ENCODE peak calls at places on chromosomes 5 and 9, in four cellular contexts. G is GM12878, Z is H1, X is K562. R is an unnamed sample.
A peak's percentile ranks its signal among the peaks of the same experiment; 100 is the strongest.

GRCh38 chr9:37963936-37964739 is 60.2 kb upstream of the SLC25A51 start:
- DNase-seq in X (no peak), G (no peak), Z (no peak), R (peak; percentile 94)

GRCh38 chr9:100774962-100775361 is 197.1 kb downstream of the CAVIN4 start:
- DNase-seq in Z (peak; percentile 48), G (no peak), X (no peak), R (no peak)

GRCh38 chr5:81544351-81545001 is 150.5 kb upstream of the ACOT12 start:
- DNase-seq in G (no peak), Z (no peak), X (peak; percentile 11), R (no peak)

GRCh38 chr5:87400305-87400899 is 12.3 kb downstream of the CCNH start:
- DNase-seq in G (no peak), X (peak; percentile 17), Z (no peak), R (peak; percentile 13)

GRCh38 chr9:136982232-136983051 is at the start of gene LCNL1:
- DNase-seq in X (no peak), G (no peak), Z (no peak), R (no peak)

GRCh38 chr5:53969331-53969730 is 341.0 kb downstream of the ARL15 start:
- DNase-seq in X (no peak), Z (no peak), G (no peak), R (no peak)

GRCh38 chr5:161295721-161296120 is 250.8 kb downstream of the GABRB2 start:
- DNase-seq in Z (no peak), G (no peak), X (no peak), R (no peak)

GRCh38 chr9:137985637-137986071 is 108.1 kb downstream of the CACNA1B start:
- DNase-seq in Z (no peak), G (no peak), X (no peak), R (no peak)

GRCh38 chr5:9888517-9888916 is 258.4 kb upstream of the TAS2R1 start:
- DNase-seq in X (no peak), Z (no peak), G (no peak), R (no peak)

GRCh38 chr9:20227166-20227874 is 395.0 kb downstream of the MLLT3 start:
- DNase-seq in Z (no peak), G (no peak), X (no peak), R (no peak)

GRCh38 chr5:485943-486491 is 38.2 kb downstream of the SLC9A3 start:
- DNase-seq in Z (no peak), X (no peak), G (no peak), R (no peak)

GRCh38 chr9:120265791-120266190 is 314.2 kb downstream of the CDK5RAP2 start:
- DNase-seq in X (no peak), Z (no peak), G (no peak), R (no peak)

GRCh38 chr5:179132586-179133355 is 72.6 kb downstream of the ZNF354C start:
- DNase-seq in G (no peak), X (peak; percentile 2), Z (no peak), R (no peak)

GRCh38 chr5:108788142-108788541 is 40.4 kb downstream of the FER start:
- DNase-seq in G (no peak), X (no peak), Z (no peak), R (no peak)

GRCh38 chr9:131517761-131518190 is 13.3 kb downstream of the UCK1 start:
- DNase-seq in G (no peak), Z (no peak), X (no peak), R (no peak)

GRCh38 chr9:21110708-21111576 is 30.7 kb downstream of the IFNW1 start:
- DNase-seq in G (peak; percentile 44), Z (no peak), X (no peak), R (peak; percentile 61)

GRCh38 chr5:88827997-88828396 is 55.0 kb downstream of the MEF2C start:
- DNase-seq in X (no peak), G (no peak), Z (no peak), R (no peak)

GRCh38 chr5:125582358-125582757 is 835.9 kb upstream of the ZNF608 start:
- DNase-seq in G (no peak), Z (no peak), X (no peak), R (no peak)

GRCh38 chr5:120605325-120606079 is 141.4 kb downstream of the PRR16 start:
- DNase-seq in G (no peak), X (no peak), Z (no peak), R (no peak)

GRCh38 chr5:170095687-170096086 is 10.0 kb upstream of the FOXI1 start:
- DNase-seq in Z (no peak), X (no peak), G (no peak), R (no peak)

GRCh38 chr9:29039258-29039657 is 1466.0 kb upstream of the C9orf72 start:
- DNase-seq in Z (no peak), X (no peak), G (no peak), R (no peak)

GRCh38 chr5:173622639-173623038 is 6.2 kb upstream of the BOD1 start:
- DNase-seq in G (no peak), Z (no peak), X (no peak), R (no peak)

GRCh38 chr5:135456238-135457099 is 4.3 kb upstream of the TIFAB start:
- DNase-seq in Z (no peak), G (peak; percentile 68), X (peak; percentile 88), R (peak; percentile 16)

GRCh38 chr5:64509798-64510197 is 4.0 kb downstream of the RGS7BP start:
- DNase-seq in G (no peak), Z (no peak), X (no peak), R (no peak)

GRCh38 chr5:64516216-64516615 is 10.4 kb downstream of the RGS7BP start:
- DNase-seq in X (no peak), G (no peak), Z (no peak), R (no peak)

GRCh38 chr5:64513492-64513891 is 7.7 kb downstream of the RGS7BP start:
- DNase-seq in G (no peak), Z (no peak), X (no peak), R (no peak)

GRCh38 chr5:64518784-64519183 is 13.0 kb downstream of the RGS7BP start:
- DNase-seq in X (no peak), G (no peak), Z (no peak), R (no peak)

GRCh38 chr5:64514620-64515019 is 8.8 kb downstream of the RGS7BP start:
- DNase-seq in Z (no peak), X (no peak), G (no peak), R (no peak)
- TF ChIP-seq JUND in Z (no peak), X (no peak), G (no peak), R (no peak)

GRCh38 chr9:13163287-13163686 is 116.2 kb downstream of the MPDZ start:
- DNase-seq in G (no peak), Z (no peak), X (no peak), R (no peak)
- TF ChIP-seq SIN3A in G (no peak), Z (no peak), X (no peak), R (no peak)

DNA sequence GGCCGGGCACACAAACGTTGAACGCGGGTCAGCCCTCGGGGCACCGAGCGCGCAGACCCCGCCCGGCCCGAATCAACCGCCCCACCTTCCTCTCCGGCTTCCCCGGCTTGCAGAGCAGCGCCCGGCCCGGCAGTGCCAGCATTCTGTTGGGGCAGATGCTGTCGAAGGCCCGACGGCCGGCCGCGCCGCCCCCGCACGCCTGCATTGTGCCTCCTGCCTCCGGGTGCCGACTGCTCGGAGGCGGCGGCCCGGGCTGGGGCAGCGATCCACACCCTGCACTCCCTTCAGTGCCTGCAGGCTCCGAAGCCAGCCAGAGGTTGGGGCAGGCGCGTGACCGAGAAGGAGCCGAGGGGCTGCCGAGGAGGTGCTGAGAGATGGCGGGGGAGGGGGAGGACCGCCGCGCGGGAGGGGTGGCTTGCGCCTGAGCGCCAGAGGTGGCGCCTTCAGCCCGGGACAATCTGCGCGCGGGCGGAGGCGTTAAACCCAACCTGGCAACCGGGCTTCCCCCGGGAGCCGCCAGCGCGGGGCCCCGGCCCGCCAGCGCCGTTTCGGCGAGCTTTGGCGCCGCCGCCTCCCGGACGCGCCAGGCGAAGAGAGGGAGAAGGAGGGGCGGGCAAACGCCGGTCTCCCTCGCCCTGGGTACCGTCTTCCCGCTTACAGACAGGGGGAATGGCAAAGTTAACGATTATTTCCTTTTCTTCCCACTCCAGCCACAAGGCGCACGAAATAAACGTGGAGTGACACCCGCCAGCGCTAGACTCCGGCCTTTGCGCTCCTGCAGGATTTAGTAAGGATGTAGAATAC is at the start of gene MCIDAS:
- DNase-seq in X (peak; percentile 88), G (no peak), Z (peak; percentile 86), R (no peak)
- TF ChIP-seq JUND in X (no peak), G (no peak), Z (no peak), R (no peak)

GRCh38 chr5:76782444-76782843 is 36.4 kb upstream of the F2RL1 start:
- DNase-seq in G (no peak), X (no peak), Z (no peak), R (no peak)
- TF ChIP-seq SIN3A in G (no peak), X (no peak), Z (no peak), R (no peak)

DNA sequence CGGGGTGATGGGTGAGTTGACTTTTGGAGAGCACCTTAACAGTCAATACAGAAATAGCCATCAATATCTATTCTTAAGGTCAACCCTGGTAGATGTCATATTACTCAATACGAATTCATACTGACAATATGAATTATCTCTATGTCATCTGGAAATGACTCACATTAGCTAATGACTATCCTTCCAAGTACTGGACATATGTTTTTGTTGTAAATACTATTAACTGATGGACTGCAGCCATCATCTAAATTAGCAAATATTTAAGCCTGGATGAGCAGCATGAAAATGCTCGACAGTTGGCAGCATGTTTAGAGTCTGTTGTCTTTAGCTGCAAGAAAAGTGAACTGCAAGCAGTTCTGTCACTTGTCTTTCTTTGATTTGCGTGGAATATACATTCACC is 19.6 kb upstream of the ISOC1 start:
- DNase-seq in X (no peak), Z (no peak), G (no peak), R (no peak)
- TF ChIP-seq JUND in X (peak; percentile 76), Z (no peak), G (no peak), R (no peak)

GRCh38 chr5:1726956-1727355 is 72.7 kb downstream of the MRPL36 start:
- DNase-seq in G (no peak), X (no peak), Z (peak; percentile 39), R (no peak)
- TF ChIP-seq SIN3A in G (no peak), X (no peak), Z (no peak), R (no peak)

GRCh38 chr5:32222723-32223470 is 48.8 kb upstream of the GOLPH3 start:
- DNase-seq in Z (no peak), X (no peak), G (no peak), R (no peak)

GRCh38 chr5:32229586-32229985 is 55.5 kb upstream of the GOLPH3 start:
- DNase-seq in X (no peak), G (no peak), Z (no peak), R (no peak)

GRCh38 chr5:32228816-32229215 is 54.7 kb upstream of the GOLPH3 start:
- DNase-seq in Z (no peak), G (no peak), X (no peak), R (no peak)

GRCh38 chr5:32223972-32224608 is 50.0 kb upstream of the GOLPH3 start:
- DNase-seq in Z (no peak), X (no peak), G (no peak), R (peak; percentile 75)

GRCh38 chr5:32225445-32225844 is 51.3 kb upstream of the GOLPH3 start:
- DNase-seq in Z (no peak), X (no peak), G (no peak), R (peak; percentile 38)
- TF ChIP-seq JUND in Z (no peak), X (no peak), G (no peak), R (no peak)

GRCh38 chr5:142390303-142390840 is 65.6 kb upstream of the SPRY4 start:
- DNase-seq in Z (no peak), G (no peak), X (no peak), R (no peak)
- TF ChIP-seq SIN3A in Z (no peak), G (no peak), X (no peak), R (no peak)

R was measured in HepG2.